ENCODE peak calls at places on chromosome 5, in seven cellular contexts. R is cardiac septum, E is OCI-LY7, P is fibroblast of villous mesenchyme, C is RWPE1, D is fibroblast of the conjunctiva, J is sigmoid colon. Z is an unnamed sample.

GRCh38 chr5:127206320-127207113 is 84.1 kb upstream of the MEGF10 start:
- DNase-seq in R (no peak), E (no peak), P (peak), C (peak), D (peak), J (no peak), Z (peak)

GRCh38 chr5:99037668-99038067 is 108.9 kb upstream of the CHD1 start:
- DNase-seq in R (no peak), E (no peak), P (peak), C (no peak), D (no peak), J (no peak), Z (no peak)

GRCh38 chr5:143261748-143262392 is 141.6 kb downstream of the NR3C1 start:
- DNase-seq in R (no peak), E (no peak), P (peak), C (peak), D (peak), J (no peak), Z (peak)

GRCh38 chr5:138712791-138713190 is 40.4 kb upstream of the CTNNA1 start:
- DNase-seq in R (no peak), E (no peak), P (no peak), C (no peak), D (no peak), J (no peak), Z (no peak)

GRCh38 chr5:161507591-161507990 is 38.9 kb downstream of the GABRB2 start:
- DNase-seq in R (no peak), E (no peak), P (no peak), C (no peak), D (no peak), J (no peak), Z (no peak)

GRCh38 chr5:74543162-74543995 is 97.1 kb downstream of the ENC1 start:
- DNase-seq in R (no peak), E (no peak), P (peak), C (peak), D (peak), J (no peak), Z (peak)

GRCh38 chr5:103674321-103674720 is 111.7 kb upstream of the NUDT12 start:
- DNase-seq in R (no peak), E (no peak), P (no peak), C (no peak), D (no peak), J (no peak), Z (no peak)

GRCh38 chr5:132456553-132457361 is 33.8 kb downstream of the IRF1 start:
- DNase-seq in R (peak), E (peak), P (peak), C (no peak), D (no peak), J (no peak), Z (no peak)

Z was measured in epithelial cell of prostate.